ENCODE peak calls at places on chromosomes 3 and 15, in nine cellular contexts. Q is H1, Y is psoas muscle, V is pancreas, Z is AG09309, H is endodermal cell, A is OCI-LY7, J is B cell, T is IMR-90. M is an unnamed sample.

GRCh38 chr15:30885814-30886213 is 17.9 kb upstream of the FAN1 start:
- DNase-seq in Y (no peak), H (peak), A (no peak), V (no peak), Q (no peak), T (peak), J (no peak), Z (no peak), M (no peak)

GRCh38 chr3:64321747-64322146 is 96.5 kb upstream of the PRICKLE2 start:
- DNase-seq in T (peak), J (no peak), A (no peak), Z (no peak), Y (no peak), Q (no peak), V (no peak), H (peak), M (no peak)

GRCh38 chr3:61638721-61639120 is 77.3 kb downstream of the PTPRG start:
- DNase-seq in A (no peak), J (no peak), H (no peak), T (peak), Y (no peak), Z (no peak), Q (no peak), V (no peak), M (no peak)

GRCh38 chr15:35450492-35450891 is 95.5 kb downstream of the DPH6 start:
- DNase-seq in Y (no peak), T (peak), V (no peak), A (no peak), J (no peak), Z (peak), H (no peak), Q (no peak), M (no peak)

GRCh38 chr3:141231923-141232861 is 567 bp downstream of the PXYLP1 start:
- DNase-seq in A (no peak), Q (peak), J (peak), H (peak), Z (no peak), Y (peak), V (peak), T (no peak), M (peak)

GRCh38 chr3:52056521-52056967 is at the start of gene DUSP7:
- DNase-seq in V (peak), H (peak), Y (peak), Q (peak), A (peak), T (peak), Z (no peak), J (peak), M (peak)

GRCh38 chr15:58248504-58248842 is 110.3 kb downstream of the AQP9 start:
- DNase-seq in Q (no peak), J (no peak), T (no peak), Z (no peak), V (no peak), A (no peak), H (no peak), Y (no peak), M (no peak)

GRCh38 chr3:154304116-154304786 is 20.0 kb downstream of the DHX36 start:
- DNase-seq in Q (no peak), H (no peak), Z (peak), Y (no peak), J (no peak), V (no peak), A (no peak), T (peak), M (no peak)

GRCh38 chr15:58108117-58108516 is 30.1 kb upstream of the AQP9 start:
- DNase-seq in Y (no peak), J (no peak), T (no peak), A (no peak), H (no peak), Z (no peak), Q (no peak), V (no peak), M (no peak)

GRCh38 chr3:183434992-183435391 is 6.6 kb upstream of the MCF2L2 start:
- DNase-seq in Z (no peak), A (no peak), Y (no peak), Q (no peak), H (peak), T (no peak), V (no peak), J (no peak), M (no peak)

GRCh38 chr3:36197176-36197575 is 183.1 kb upstream of the STAC start:
- DNase-seq in V (no peak), J (no peak), A (no peak), Y (no peak), Z (no peak), H (no peak), Q (no peak), T (no peak), M (no peak)

GRCh38 chr15:78508272-78508671 is 895 bp downstream of the HYKK start:
- DNase-seq in Z (no peak), Q (no peak), H (no peak), V (no peak), A (no peak), J (no peak), Y (no peak), T (no peak), M (no peak)

GRCh38 chr15:62802612-62803011 is 239.9 kb upstream of the TPM1 start:
- DNase-seq in H (no peak), J (no peak), Q (no peak), V (no peak), Y (no peak), A (no peak), Z (no peak), T (no peak), M (no peak)

GRCh38 chr3:59535791-59536221 is 486.0 kb upstream of the CFAP20DC start:
- DNase-seq in Z (peak), Y (no peak), Q (no peak), V (no peak), H (no peak), J (no peak), T (peak), A (no peak), M (no peak)

GRCh38 chr3:163045945-163046344 is 1549.3 kb downstream of the OTOL1 start:
- DNase-seq in V (no peak), Q (no peak), Z (no peak), H (no peak), Y (no peak), T (no peak), J (no peak), A (no peak), M (no peak)

GRCh38 chr3:72375237-72376154 is 472.7 kb downstream of the SHQ1 start:
- DNase-seq in H (no peak), J (no peak), Z (no peak), T (no peak), A (no peak), Q (no peak), V (no peak), Y (no peak), M (peak)

GRCh38 chr15:48565560-48566482 is 79.7 kb downstream of the FBN1 start:
- DNase-seq in T (peak), A (no peak), V (no peak), J (no peak), Y (no peak), Q (no peak), H (no peak), Z (peak), M (no peak)

GRCh38 chr3:100268156-100268555 is 7.4 kb downstream of the TBC1D23 start:
- DNase-seq in H (no peak), V (no peak), J (no peak), T (peak), Z (no peak), Q (no peak), A (no peak), Y (no peak), M (no peak)

GRCh38 chr3:141452045-141452444 is 34.8 kb upstream of the RASA2 start:
- DNase-seq in J (peak), Z (no peak), T (peak), A (peak), H (peak), Q (no peak), Y (no peak), V (no peak), M (peak)

GRCh38 chr3:30658328-30659052 is 52.1 kb downstream of the TGFBR2 start:
- DNase-seq in H (no peak), Y (no peak), Q (no peak), T (peak), Z (no peak), J (peak), V (no peak), A (peak), M (peak)

GRCh38 chr3:100717063-100717462 is 7.8 kb downstream of the TFG start:
- DNase-seq in Y (no peak), Q (no peak), J (no peak), H (no peak), T (no peak), A (no peak), V (no peak), Z (no peak), M (no peak)

GRCh38 chr3:159819676-159820075 is 169.0 kb upstream of the IL12A start:
- DNase-seq in J (no peak), T (no peak), Z (no peak), V (no peak), Y (no peak), A (no peak), H (no peak), Q (no peak), M (no peak)

GRCh38 chr3:20741381-20741780 is 555.4 kb upstream of the SGO1 start:
- DNase-seq in V (no peak), Q (no peak), T (no peak), J (no peak), Z (no peak), Y (no peak), H (no peak), A (no peak), M (no peak)

GRCh38 chr3:132399054-132399929 is 18.0 kb upstream of the DNAJC13 start:
- DNase-seq in A (peak), J (peak), H (peak), Z (no peak), V (no peak), Y (no peak), Q (no peak), T (peak), M (peak)

GRCh38 chr3:122021037-122021436 is 1.0 kb downstream of the ILDR1 start:
- DNase-seq in J (no peak), Q (no peak), H (no peak), T (no peak), V (no peak), Z (no peak), A (no peak), Y (no peak), M (no peak)

GRCh38 chr3:58151637-58152036 is 59.1 kb downstream of the DNASE1L3 start:
- DNase-seq in T (no peak), Y (no peak), V (no peak), A (no peak), J (no peak), Q (no peak), Z (no peak), H (no peak), M (no peak)

GRCh38 chr3:13063225-13063624 is 10.0 kb downstream of the IQSEC1 start:
- DNase-seq in Y (no peak), A (no peak), H (no peak), Z (no peak), Q (no peak), T (no peak), V (no peak), J (no peak), M (no peak)

GRCh38 chr3:133958071-133958806 is 62.6 kb upstream of the RAB6B start:
- DNase-seq in Q (no peak), J (no peak), Z (no peak), H (no peak), A (no peak), Y (no peak), T (no peak), V (peak), M (no peak)

GRCh38 chr15:91917991-91918390 is 64.5 kb downstream of the SLCO3A1 start:
- DNase-seq in Q (no peak), V (no peak), Z (no peak), H (no peak), T (no peak), J (no peak), A (no peak), Y (no peak), M (no peak)

GRCh38 chr3:178901204-178901603 is 170.4 kb downstream of the ZMAT3 start:
- DNase-seq in V (no peak), T (no peak), Q (no peak), Y (no peak), H (no peak), J (no peak), A (no peak), Z (no peak), M (no peak)

GRCh38 chr3:139659511-139659910 is 18.3 kb downstream of the NMNAT3 start:
- DNase-seq in H (peak), V (no peak), J (no peak), T (no peak), A (no peak), Z (no peak), Q (no peak), Y (no peak), M (no peak)

GRCh38 chr3:103950676-103951075 is 1416.0 kb upstream of the ALCAM start:
- DNase-seq in A (no peak), H (no peak), Q (no peak), J (no peak), Z (no peak), Y (no peak), T (no peak), V (no peak), M (no peak)
- TF ChIP-seq CTCF in A (no peak), H (no peak), Q (no peak), J (no peak), Z (no peak), Y (no peak), T (no peak), V (no peak), M (no peak)

DNA sequence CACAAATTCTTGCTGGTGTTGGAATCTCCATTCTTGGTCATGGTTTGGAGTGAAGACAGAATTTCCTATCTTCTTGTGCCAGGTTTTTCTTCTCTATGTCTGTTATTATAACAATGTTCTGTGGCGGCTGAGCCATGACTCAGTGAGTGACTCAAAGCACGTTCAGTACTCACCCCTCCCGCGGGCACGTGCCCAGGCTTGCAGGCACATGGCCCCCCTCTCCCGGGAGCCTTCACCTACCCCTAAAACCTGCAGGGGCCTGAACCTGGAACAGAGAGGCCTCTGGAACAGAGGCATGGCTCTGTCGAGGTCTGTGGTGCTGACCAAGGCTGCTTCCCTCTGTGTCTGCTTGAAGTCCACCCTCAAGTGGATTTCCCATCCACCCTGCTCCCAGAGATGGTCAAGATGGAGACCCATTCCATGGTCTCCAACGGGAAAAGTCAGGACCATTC is 27.6 kb downstream of the PLXNB1 start:
- DNase-seq in A (no peak), T (peak), Y (peak), V (peak), H (no peak), Z (peak), Q (peak), J (no peak), M (peak)
- TF ChIP-seq CTCF in A (no peak), T (no peak), Y (no peak), V (no peak), H (no peak), Z (no peak), Q (no peak), J (no peak), M (no peak)

GRCh38 chr15:41820791-41821423 is 7.0 kb upstream of the JMJD7 start:
- DNase-seq in V (peak), T (no peak), H (no peak), J (no peak), Y (peak), Q (no peak), A (no peak), Z (no peak), M (no peak)
- TF ChIP-seq CTCF in V (no peak), T (no peak), H (no peak), J (no peak), Y (no peak), Q (no peak), A (no peak), Z (no peak), M (no peak)

GRCh38 chr15:38638841-38639240 is 74.2 kb upstream of the RASGRP1 start:
- DNase-seq in T (no peak), V (no peak), Q (no peak), Z (no peak), J (no peak), H (no peak), Y (no peak), A (peak), M (no peak)
- TF ChIP-seq CTCF in T (no peak), V (no peak), Q (no peak), Z (no peak), J (no peak), H (no peak), Y (no peak), A (no peak), M (no peak)

GRCh38 chr3:177359601-177360357 is 162.5 kb upstream of the TBL1XR1 start:
- DNase-seq in Y (peak), Q (peak), V (peak), J (peak), Z (peak), H (peak), A (peak), T (peak), M (peak)
- TF ChIP-seq CTCF in Y (no peak), Q (no peak), V (no peak), J (no peak), Z (no peak), H (no peak), A (peak), T (no peak), M (no peak)

GRCh38 chr3:70815817-70816216 is 503.4 kb upstream of the MDFIC2 start:
- DNase-seq in Q (no peak), J (no peak), A (no peak), T (no peak), H (no peak), Z (no peak), V (no peak), Y (no peak), M (no peak)
- TF ChIP-seq CTCF in Q (no peak), J (no peak), A (no peak), T (no peak), H (no peak), Z (no peak), V (no peak), Y (no peak), M (no peak)

GRCh38 chr3:73423133-73423532 is 201.6 kb downstream of the PDZRN3 start:
- DNase-seq in H (no peak), J (no peak), A (no peak), V (no peak), Y (no peak), Q (no peak), T (no peak), Z (no peak), M (no peak)

GRCh38 chr3:73422556-73422955 is 202.2 kb downstream of the PDZRN3 start:
- DNase-seq in H (no peak), Z (no peak), J (no peak), V (no peak), Y (no peak), A (no peak), Q (no peak), T (no peak), M (no peak)

GRCh38 chr3:73418636-73419035 is 206.1 kb downstream of the PDZRN3 start:
- DNase-seq in Q (no peak), J (no peak), A (no peak), T (no peak), V (no peak), Z (no peak), H (no peak), Y (no peak), M (no peak)

GRCh38 chr3:73419993-73420392 is 204.7 kb downstream of the PDZRN3 start:
- DNase-seq in Q (no peak), Y (no peak), J (no peak), H (no peak), A (no peak), Z (no peak), T (peak), V (no peak), M (no peak)

DNA sequence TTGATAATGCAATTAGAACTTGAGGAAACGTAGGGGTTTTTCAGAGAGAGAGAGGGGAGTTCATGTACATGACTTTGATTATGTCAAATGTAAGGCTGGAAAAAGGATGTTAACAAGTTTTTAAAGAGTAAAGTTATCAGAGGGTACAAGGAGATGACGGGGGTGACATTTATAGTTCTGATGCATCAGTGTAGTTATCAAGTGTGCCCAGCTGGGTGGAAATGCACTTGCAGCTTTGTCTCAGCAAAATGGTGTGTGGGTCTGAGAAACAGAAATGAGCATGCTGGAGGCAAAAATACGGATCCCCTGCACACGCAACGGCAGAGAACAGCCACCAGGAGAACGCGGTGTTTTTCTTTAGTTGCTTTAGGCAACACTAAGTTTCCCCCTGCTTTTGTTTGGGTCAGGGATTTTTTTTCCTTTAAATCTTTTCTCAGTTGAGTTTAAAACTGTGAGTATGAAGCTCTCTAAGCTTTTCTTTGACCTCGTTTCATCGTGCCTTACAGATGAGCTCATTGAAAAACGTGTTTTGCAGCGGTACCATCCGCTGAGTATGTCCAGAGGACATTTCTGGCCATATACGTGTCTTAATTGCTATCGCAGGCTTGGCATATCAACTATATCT is 205.4 kb downstream of the PDZRN3 start:
- DNase-seq in J (no peak), Q (no peak), V (no peak), Y (no peak), A (no peak), Z (peak), H (peak), T (peak), M (no peak)
- TF ChIP-seq CTCF in J (no peak), Q (peak), V (no peak), Y (no peak), A (no peak), Z (peak), H (peak), T (peak), M (no peak)

M was measured in GM20000.